ENCODE peak calls at places on chromosomes 6 and 20, in five cellular contexts. H is activated T-cell treated with anti-CD3 and anti-CD28 coated beads, Interleukin-2, amount 50 U/mL, for 72 hours; P is NCI-H2029; R is HEK293T; S is left ventricle myocardium inferior. Z is an unnamed sample.

GRCh38 chr6:157074969-157075368 is 248.3 kb downstream of the TMEM242 start:
- DNase-seq in P (no peak), R (no peak), H (no peak), S (no peak), Z (no peak)

GRCh38 chr6:25222006-25222715 is 57.0 kb upstream of the CARMIL1 start:
- DNase-seq in R (no peak), H (no peak), S (no peak), P (no peak), Z (no peak)

GRCh38 chr6:46129301-46129633 is 522 bp upstream of the ENPP4 start:
- DNase-seq in P (peak), R (no peak), S (no peak), H (no peak), Z (no peak)

GRCh38 chr6:105178110-105178509 is 1.7 kb downstream of the POPDC3 start:
- DNase-seq in H (no peak), R (no peak), P (no peak), S (no peak), Z (no peak)

GRCh38 chr20:24969203-24970029 is 20.3 kb downstream of the CST7 start:
- DNase-seq in H (no peak), P (no peak), R (no peak), S (no peak), Z (no peak)

GRCh38 chr6:141548969-141549368 is 583.8 kb upstream of the GJE1 start:
- DNase-seq in H (no peak), R (no peak), P (no peak), S (no peak), Z (no peak)

GRCh38 chr20:11431613-11432012 is 486.1 kb upstream of the BTBD3 start:
- DNase-seq in R (no peak), H (no peak), P (no peak), S (no peak), Z (no peak)

GRCh38 chr20:370151-370600 is 10.4 kb upstream of the TRIB3 start:
- DNase-seq in R (no peak), P (peak), S (no peak), H (no peak), Z (no peak)

GRCh38 chr20:51388756-51389542 is 153.6 kb downstream of the NFATC2 start:
- DNase-seq in S (no peak), R (no peak), P (no peak), H (no peak), Z (no peak)

Z was measured in cerebellar nuclear complex.